ENCODE peak calls at places on chromosome 11, in nine cellular contexts. S is nucleus accumbens; L is activated CD4-positive, alpha-beta T cell treated with anti-CD3 and anti-CD28 coated beads for 48 hours; H is HFFc6; A is NCI-H510A; B is NCI-H2029; F is activated naive CD8-positive, alpha-beta T cell treated with anti-CD3 and anti-CD28 coated beads for 36 hours; M is stimulated activated CD4-positive, alpha-beta T cell treated with anti-CD3 and anti-CD28 coated beads, Interleukin-15, amount 100 ng/mL, for 24 hours; Z is NCI-H1105. X is an unnamed sample.

GRCh38 chr11:44862546-44863101 is 88.1 kb downstream of the TP53I11 start:
- DNase-seq in S (no peak), L (no peak), H (no peak), A (no peak), B (no peak), F (no peak), M (no peak), Z (no peak), X (no peak)

GRCh38 chr11:10261821-10262220 is 32.2 kb downstream of the SBF2 start:
- DNase-seq in S (no peak), L (no peak), H (no peak), A (no peak), B (no peak), F (no peak), M (no peak), Z (no peak), X (no peak)

GRCh38 chr11:68459886-68460740 is 439 bp upstream of the PPP6R3 start:
- DNase-seq in S (peak; percentile 92), L (peak; percentile 96), H (peak; percentile 97), A (peak; percentile 99), B (peak; percentile 98), F (peak; percentile 93), M (peak; percentile 96), Z (peak; percentile 99), X (peak; percentile 99)

GRCh38 chr11:44939673-44940072 is 11.0 kb downstream of the TP53I11 start:
- DNase-seq in S (no peak), L (no peak), H (no peak), A (no peak), B (no peak), F (no peak), M (no peak), Z (no peak), X (no peak)

GRCh38 chr11:127683321-127683720 is 682.8 kb upstream of the KIRREL3 start:
- DNase-seq in S (no peak), L (no peak), H (no peak), A (no peak), B (no peak), F (no peak), M (no peak), Z (no peak), X (no peak)

GRCh38 chr11:47886096-47886495 is 37.9 kb upstream of the NUP160 start:
- DNase-seq in S (no peak), L (no peak), H (peak; percentile 74), A (no peak), B (no peak), F (peak; percentile 8), M (peak; percentile 10), Z (no peak), X (no peak)

GRCh38 chr11:68140496-68141246 is 19.5 kb upstream of the CHKA start:
- DNase-seq in S (no peak), L (no peak), H (no peak), A (no peak), B (no peak), F (no peak), M (no peak), Z (peak; percentile 81), X (no peak)

GRCh38 chr11:72349616-72350218 is 84.6 kb downstream of the CLPB start:
- DNase-seq in S (no peak), L (no peak), H (no peak), A (no peak), B (no peak), F (no peak), M (no peak), Z (no peak), X (no peak)

GRCh38 chr11:34208266-34209135 is 103.1 kb downstream of the NAT10 start:
- DNase-seq in S (no peak), L (peak; percentile 51), H (peak; percentile 9), A (no peak), B (no peak), F (no peak), M (peak; percentile 32), Z (no peak), X (no peak)

GRCh38 chr11:76225122-76225584 is 18.9 kb upstream of the WNT11 start:
- DNase-seq in S (no peak), L (no peak), H (no peak), A (no peak), B (no peak), F (no peak), M (no peak), Z (no peak), X (no peak)

GRCh38 chr11:12765428-12765827 is 91.2 kb downstream of the TEAD1 start:
- DNase-seq in S (no peak), L (no peak), H (no peak), A (peak; percentile 54), B (peak; percentile 90), F (no peak), M (no peak), Z (peak; percentile 91), X (no peak)

GRCh38 chr11:62012451-62013265 is 45.2 kb upstream of the FTH1 start:
- DNase-seq in S (no peak), L (no peak), H (peak; percentile 70), A (no peak), B (no peak), F (no peak), M (no peak), Z (no peak), X (no peak)

GRCh38 chr11:134050541-134051383 is 18.1 kb upstream of the JAM3 start:
- DNase-seq in S (no peak), L (peak; percentile 82), H (peak; percentile 24), A (peak; percentile 88), B (peak; percentile 78), F (peak; percentile 80), M (peak; percentile 79), Z (peak; percentile 74), X (peak; percentile 79)

X was measured in coronary artery.